ENCODE peak calls at places on chromosome 4, in seven cellular contexts. Y is anterior cingulate cortex; M is mucosa of gallbladder; Q is suprapubic skin; B is CD4-positive, alpha-beta memory T cell; K is lower leg skin; X is stimulated activated CD4-positive, alpha-beta T cell treated with anti-CD3 and anti-CD28 coated beads, Interleukin-1b, Interleukin-23, amount 100 ng/mL, for 24 hours. G is an unnamed sample.

GRCh38 chr4:151604238-151604637 is 156.6 kb downstream of the GATB start:
- DNase-seq in K (no peak), M (no peak), Y (no peak), X (no peak), Q (no peak), B (no peak), G (peak)

GRCh38 chr4:15002659-15003440 is 569 bp downstream of the CPEB2 start:
- DNase-seq in M (peak), X (peak), Q (peak), K (peak), Y (peak), B (peak), G (peak)

GRCh38 chr4:106312997-106313522 is 2.9 kb downstream of the TBCK start:
- DNase-seq in M (no peak), Q (no peak), B (no peak), K (no peak), Y (no peak), X (no peak), G (no peak)

GRCh38 chr4:120773641-120774040 is 148.9 kb downstream of the PRDM5 start:
- DNase-seq in M (no peak), K (no peak), X (no peak), B (no peak), Y (no peak), Q (no peak), G (no peak)

GRCh38 chr4:107876096-107876495 is 51.4 kb downstream of the SGMS2 start:
- DNase-seq in M (no peak), Y (no peak), X (no peak), K (no peak), B (no peak), Q (no peak), G (no peak)

GRCh38 chr4:830776-831482 is 5.0 kb upstream of the CPLX1 start:
- DNase-seq in K (no peak), X (no peak), M (no peak), Q (peak), B (no peak), Y (no peak), G (no peak)

GRCh38 chr4:121717680-121718237 is 21.0 kb upstream of the ANXA5 start:
- DNase-seq in B (no peak), Y (no peak), Q (no peak), K (no peak), M (no peak), X (no peak), G (peak)

GRCh38 chr4:149296503-149296902 is 519.1 kb downstream of the IQCM start:
- DNase-seq in Q (no peak), Y (no peak), B (no peak), X (no peak), K (no peak), M (no peak), G (no peak)

GRCh38 chr4:10203851-10204250 is 87.3 kb upstream of the WDR1 start:
- DNase-seq in X (no peak), Q (no peak), K (no peak), B (no peak), Y (no peak), M (no peak), G (no peak)

GRCh38 chr4:82031386-82031785 is 342.4 kb downstream of the HNRNPD start:
- DNase-seq in K (no peak), M (no peak), X (no peak), Q (no peak), B (no peak), Y (no peak), G (no peak)

GRCh38 chr4:173930329-173930967 is 353.0 kb downstream of the FBXO8 start:
- DNase-seq in K (no peak), B (no peak), Q (no peak), M (no peak), X (no peak), Y (no peak), G (no peak)

GRCh38 chr4:138199568-138200235 is 42.4 kb downstream of the SLC7A11 start:
- DNase-seq in B (no peak), Q (no peak), Y (no peak), K (no peak), M (peak), X (no peak), G (no peak)

GRCh38 chr4:146059865-146060264 is 115.7 kb upstream of the LSM6 start:
- DNase-seq in M (no peak), K (no peak), X (no peak), B (no peak), Y (no peak), Q (no peak), G (no peak)

GRCh38 chr4:113575391-113575790 is 186.1 kb downstream of the CAMK2D start:
- DNase-seq in M (no peak), Q (no peak), X (no peak), B (no peak), K (no peak), Y (no peak), G (no peak)

GRCh38 chr4:180377741-180378140 is 1865.5 kb upstream of the TENM3 start:
- DNase-seq in Q (no peak), M (no peak), X (no peak), B (no peak), Y (no peak), K (no peak), G (peak)

GRCh38 chr4:165289429-165289785 is 38.1 kb upstream of the MSMO1 start:
- DNase-seq in X (no peak), K (no peak), Q (no peak), Y (no peak), M (no peak), B (no peak), G (no peak)

GRCh38 chr4:168515222-168516011 is 18.6 kb downstream of the PALLD start:
- DNase-seq in Q (no peak), M (peak), X (no peak), K (no peak), B (no peak), Y (no peak), G (no peak)

GRCh38 chr4:80182237-80182866 is 15.0 kb upstream of the PRDM8 start:
- DNase-seq in Q (no peak), K (no peak), X (no peak), Y (no peak), B (no peak), M (no peak), G (no peak)

GRCh38 chr4:6386091-6386490 is 86.3 kb downstream of the PPP2R2C start:
- DNase-seq in Y (no peak), B (no peak), X (no peak), M (peak), K (no peak), Q (no peak), G (no peak)

GRCh38 chr4:182022899-182023298 is 220.3 kb upstream of the TENM3 start:
- DNase-seq in M (no peak), B (no peak), Q (no peak), K (no peak), Y (no peak), X (no peak), G (no peak)

GRCh38 chr4:37434469-37434868 is 189.9 kb downstream of the NWD2 start:
- DNase-seq in Q (no peak), Y (no peak), X (no peak), M (no peak), B (no peak), K (no peak), G (no peak)

GRCh38 chr4:85780664-85781063 is 305.7 kb downstream of the ARHGAP24 start:
- DNase-seq in X (no peak), K (no peak), M (no peak), Y (no peak), Q (no peak), B (no peak), G (no peak)

GRCh38 chr4:73012673-73013072 is 56.8 kb downstream of the COX18 start:
- DNase-seq in Q (no peak), M (no peak), Y (no peak), B (no peak), K (no peak), X (no peak), G (no peak)

GRCh38 chr4:38868055-38868965 is 704 bp downstream of the FAM114A1 start:
- DNase-seq in K (peak), X (no peak), Q (no peak), Y (no peak), M (peak), B (no peak), G (no peak)

GRCh38 chr4:41069268-41069667 is 145.1 kb downstream of the APBB2 start:
- DNase-seq in Y (no peak), Q (no peak), B (no peak), M (no peak), X (no peak), K (no peak), G (no peak)

GRCh38 chr4:78667337-78667736 is 108.8 kb upstream of the BMP2K start:
- DNase-seq in Y (no peak), K (no peak), M (no peak), Q (no peak), X (no peak), B (no peak), G (no peak)

GRCh38 chr4:138821321-138821720 is 194.3 kb upstream of the NOCT start:
- DNase-seq in B (no peak), Q (no peak), M (no peak), K (no peak), Y (no peak), X (no peak), G (no peak)

GRCh38 chr4:79996950-79997349 is 76.1 kb downstream of the ANTXR2 start:
- DNase-seq in Y (no peak), K (no peak), Q (no peak), B (no peak), X (no peak), M (no peak), G (no peak)